ENCODE peak calls at places on chromosomes 2 and 18, in six cellular contexts. One of them, this sample, is unnamed.
A peak's percentile ranks its signal among the peaks of the same experiment; 100 is the strongest.

GRCh38 chr2:109126501-109126860 is 2.5 kb upstream of the SH3RF3 start:
- DNase-seq in breast epithelium: no peak
- DNase-seq in tibial artery: no peak
- DNase-seq in mammary epithelial cell: peak; percentile 72
- DNase-seq in ovary: no peak
- DNase-seq in right lobe of liver: no peak
- DNase-seq in this sample: no peak

GRCh38 chr2:96100893-96101304 is 15.5 kb downstream of the ADRA2B start:
- DNase-seq in breast epithelium: no peak
- DNase-seq in mammary epithelial cell: no peak
- DNase-seq in tibial artery: peak; percentile 20
- DNase-seq in right lobe of liver: no peak
- DNase-seq in ovary: peak; percentile 28
- DNase-seq in this sample: no peak

GRCh38 chr18:8507361-8507760 is 101.9 kb upstream of the RAB12 start:
- DNase-seq in mammary epithelial cell: no peak
- DNase-seq in breast epithelium: no peak
- DNase-seq in tibial artery: no peak
- DNase-seq in ovary: no peak
- DNase-seq in right lobe of liver: no peak
- DNase-seq in this sample: no peak

GRCh38 chr2:207881902-207882301 is 112.2 kb upstream of the FZD5 start:
- DNase-seq in mammary epithelial cell: no peak
- DNase-seq in ovary: no peak
- DNase-seq in breast epithelium: no peak
- DNase-seq in right lobe of liver: no peak
- DNase-seq in tibial artery: no peak
- DNase-seq in this sample: no peak

GRCh38 chr2:64442801-64443429 is 11.0 kb upstream of the LGALSL start:
- DNase-seq in right lobe of liver: no peak
- DNase-seq in breast epithelium: no peak
- DNase-seq in ovary: no peak
- DNase-seq in mammary epithelial cell: no peak
- DNase-seq in tibial artery: no peak
- DNase-seq in this sample: no peak

GRCh38 chr18:13716916-13717315 is 9.4 kb downstream of the FAM210A start:
- DNase-seq in mammary epithelial cell: no peak
- DNase-seq in tibial artery: no peak
- DNase-seq in breast epithelium: no peak
- DNase-seq in ovary: no peak
- DNase-seq in right lobe of liver: no peak
- DNase-seq in this sample: no peak

GRCh38 chr2:159922563-159922962 is 124.6 kb upstream of the CD302 start:
- DNase-seq in right lobe of liver: no peak
- DNase-seq in ovary: no peak
- DNase-seq in mammary epithelial cell: peak; percentile 53
- DNase-seq in tibial artery: no peak
- DNase-seq in breast epithelium: no peak
- DNase-seq in this sample: no peak

GRCh38 chr2:109558076-109558882 is 55.5 kb downstream of the SEPTIN10 start:
- DNase-seq in breast epithelium: peak; percentile 34
- DNase-seq in right lobe of liver: peak; percentile 60
- DNase-seq in tibial artery: no peak
- DNase-seq in mammary epithelial cell: peak; percentile 81
- DNase-seq in ovary: no peak
- DNase-seq in this sample: no peak

GRCh38 chr2:157587576-157587975 is 41.1 kb downstream of the ACVR1C start:
- DNase-seq in breast epithelium: no peak
- DNase-seq in ovary: no peak
- DNase-seq in tibial artery: no peak
- DNase-seq in mammary epithelial cell: no peak
- DNase-seq in right lobe of liver: no peak
- DNase-seq in this sample: no peak

GRCh38 chr2:174263989-174264388 is 15.7 kb upstream of the OLA1 start:
- DNase-seq in right lobe of liver: no peak
- DNase-seq in breast epithelium: no peak
- DNase-seq in ovary: no peak
- DNase-seq in mammary epithelial cell: peak; percentile 96
- DNase-seq in tibial artery: no peak
- DNase-seq in this sample: no peak

GRCh38 chr2:158997037-158997785 is 28.8 kb downstream of the TANC1 start:
- DNase-seq in mammary epithelial cell: no peak
- DNase-seq in tibial artery: no peak
- DNase-seq in ovary: no peak
- DNase-seq in breast epithelium: no peak
- DNase-seq in right lobe of liver: no peak
- DNase-seq in this sample: no peak

GRCh38 chr18:47594621-47595086 is 335.8 kb downstream of the SMAD2 start:
- DNase-seq in mammary epithelial cell: no peak
- DNase-seq in tibial artery: no peak
- DNase-seq in ovary: no peak
- DNase-seq in right lobe of liver: no peak
- DNase-seq in breast epithelium: no peak
- DNase-seq in this sample: no peak

GRCh38 chr18:51867767-51868166 is 472.2 kb upstream of the DCC start:
- DNase-seq in tibial artery: no peak
- DNase-seq in ovary: no peak
- DNase-seq in mammary epithelial cell: peak; percentile 4
- DNase-seq in breast epithelium: no peak
- DNase-seq in right lobe of liver: no peak
- DNase-seq in this sample: no peak

GRCh38 chr2:146324954-146325353 is 1519.9 kb upstream of the ACVR2A start:
- DNase-seq in breast epithelium: no peak
- DNase-seq in ovary: no peak
- DNase-seq in right lobe of liver: no peak
- DNase-seq in mammary epithelial cell: no peak
- DNase-seq in tibial artery: no peak
- DNase-seq in this sample: no peak

GRCh38 chr2:241048149-241048948 is 49.9 kb downstream of the SNED1 start:
- DNase-seq in right lobe of liver: no peak
- DNase-seq in ovary: no peak
- DNase-seq in mammary epithelial cell: no peak
- DNase-seq in breast epithelium: peak; percentile 13
- DNase-seq in tibial artery: no peak
- DNase-seq in this sample: peak; percentile 51

GRCh38 chr2:18117592-18117991 is 239.1 kb downstream of the KCNS3 start:
- DNase-seq in right lobe of liver: no peak
- DNase-seq in ovary: no peak
- DNase-seq in mammary epithelial cell: peak; percentile 43
- DNase-seq in breast epithelium: no peak
- DNase-seq in tibial artery: no peak
- DNase-seq in this sample: no peak

GRCh38 chr2:101823849-101824248 is 126.3 kb downstream of the MAP4K4 start:
- DNase-seq in tibial artery: no peak
- DNase-seq in ovary: no peak
- DNase-seq in breast epithelium: no peak
- DNase-seq in mammary epithelial cell: peak; percentile 78
- DNase-seq in right lobe of liver: no peak
- DNase-seq in this sample: no peak

GRCh38 chr2:101821828-101822458 is 124.4 kb downstream of the MAP4K4 start:
- DNase-seq in right lobe of liver: no peak
- DNase-seq in tibial artery: no peak
- DNase-seq in breast epithelium: no peak
- DNase-seq in ovary: no peak
- DNase-seq in mammary epithelial cell: no peak
- DNase-seq in this sample: no peak

GRCh38 chr2:101821059-101821805 is 123.7 kb downstream of the MAP4K4 start:
- DNase-seq in mammary epithelial cell: no peak
- DNase-seq in tibial artery: no peak
- DNase-seq in breast epithelium: no peak
- DNase-seq in right lobe of liver: no peak
- DNase-seq in ovary: no peak
- DNase-seq in this sample: no peak

GRCh38 chr2:101820519-101820918 is 123.0 kb downstream of the MAP4K4 start:
- DNase-seq in ovary: no peak
- DNase-seq in right lobe of liver: no peak
- DNase-seq in breast epithelium: no peak
- DNase-seq in mammary epithelial cell: peak; percentile 98
- DNase-seq in tibial artery: no peak
- DNase-seq in this sample: no peak

DNA sequence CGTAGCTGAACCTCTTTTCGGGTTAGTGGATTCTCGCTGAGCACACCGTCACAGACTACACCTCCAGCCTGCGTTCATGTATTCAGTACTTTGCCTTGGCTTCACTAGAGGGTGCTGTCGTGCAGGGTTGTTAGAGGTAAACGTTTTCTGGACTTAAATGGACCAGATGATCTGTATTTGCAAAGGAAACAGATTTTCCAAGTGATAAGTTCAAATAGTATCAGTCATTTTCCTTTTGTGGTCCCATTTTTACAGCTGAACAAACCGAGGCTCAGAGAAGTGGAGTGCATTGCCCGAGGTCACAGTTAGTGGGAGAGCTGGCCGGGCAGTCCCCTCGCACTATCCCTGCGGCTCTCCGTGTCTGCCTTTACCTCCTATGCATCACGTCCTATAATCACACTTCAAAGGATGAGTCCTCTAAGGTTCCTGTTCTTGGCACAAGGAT is 125.9 kb downstream of the MAP4K4 start:
- DNase-seq in right lobe of liver: peak; percentile 77
- DNase-seq in breast epithelium: peak; percentile 57
- DNase-seq in ovary: no peak
- DNase-seq in tibial artery: no peak
- DNase-seq in mammary epithelial cell: peak; percentile 75
- DNase-seq in this sample: peak; percentile 60
- H3K4me1 ChIP-seq in right lobe of liver: peaks cover 14% of the 10 kb centered on the region
- H3K4me1 ChIP-seq in breast epithelium: peaks cover 5% of the 10 kb centered on the region
- H3K4me1 ChIP-seq in ovary: peaks cover 10% of the 10 kb centered on the region
- H3K4me1 ChIP-seq in tibial artery: peaks cover 19% of the 10 kb centered on the region
- H3K4me1 ChIP-seq in mammary epithelial cell: peaks cover 81% of the 10 kb centered on the region
- H3K4me1 ChIP-seq in this sample: peaks cover 82% of the 10 kb centered on the region

DNA sequence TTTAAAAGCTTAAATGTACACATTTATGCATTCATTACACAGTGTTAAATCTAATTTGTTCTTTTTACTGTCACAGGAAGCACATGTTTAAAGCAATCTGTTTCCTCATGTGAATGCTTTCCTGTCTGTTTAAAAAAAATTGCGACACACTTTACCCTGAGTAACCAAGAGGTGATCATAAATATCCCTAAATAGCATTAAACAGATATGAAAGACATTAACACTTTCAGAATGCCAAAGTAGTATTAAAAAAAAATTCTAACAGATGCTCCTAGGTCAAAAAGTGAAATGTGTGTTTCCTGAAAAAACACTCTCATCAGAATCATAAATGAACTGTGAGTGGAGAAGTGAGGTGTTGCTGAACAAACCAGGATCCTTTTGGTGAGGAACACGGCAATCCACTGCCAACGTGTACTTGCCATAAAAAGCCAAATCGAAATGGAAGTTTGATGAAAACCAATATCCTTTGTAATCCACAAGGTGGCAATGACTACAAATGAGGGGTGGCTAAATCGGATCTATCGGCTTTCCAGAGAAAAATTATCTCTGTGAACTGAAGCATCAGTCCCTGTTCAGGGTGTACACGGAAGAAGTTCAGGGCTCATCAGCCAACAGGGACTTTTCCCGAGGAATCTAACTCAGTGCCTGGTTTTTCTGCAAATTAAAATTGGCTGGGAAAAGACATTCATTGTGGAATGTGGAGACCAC is 248.9 kb downstream of the TCF4 start:
- DNase-seq in right lobe of liver: no peak
- DNase-seq in tibial artery: no peak
- DNase-seq in mammary epithelial cell: no peak
- DNase-seq in breast epithelium: no peak
- DNase-seq in ovary: no peak
- DNase-seq in this sample: no peak
- TF ChIP-seq CTCF in right lobe of liver: no peak
- TF ChIP-seq CTCF in tibial artery: no peak
- TF ChIP-seq CTCF in mammary epithelial cell: no peak
- TF ChIP-seq CTCF in breast epithelium: no peak
- TF ChIP-seq CTCF in ovary: no peak
- TF ChIP-seq CTCF in this sample: no peak

GRCh38 chr2:5190023-5190422 is 502.2 kb upstream of the SOX11 start:
- DNase-seq in ovary: no peak
- DNase-seq in tibial artery: no peak
- DNase-seq in breast epithelium: no peak
- DNase-seq in mammary epithelial cell: no peak
- DNase-seq in right lobe of liver: no peak
- DNase-seq in this sample: no peak

GRCh38 chr2:5183031-5183430 is 509.2 kb upstream of the SOX11 start:
- DNase-seq in mammary epithelial cell: no peak
- DNase-seq in tibial artery: no peak
- DNase-seq in right lobe of liver: no peak
- DNase-seq in breast epithelium: no peak
- DNase-seq in ovary: no peak
- DNase-seq in this sample: no peak

GRCh38 chr2:5188636-5189035 is 503.5 kb upstream of the SOX11 start:
- DNase-seq in breast epithelium: no peak
- DNase-seq in tibial artery: no peak
- DNase-seq in ovary: no peak
- DNase-seq in mammary epithelial cell: peak; percentile 8
- DNase-seq in right lobe of liver: no peak
- DNase-seq in this sample: no peak

DNA sequence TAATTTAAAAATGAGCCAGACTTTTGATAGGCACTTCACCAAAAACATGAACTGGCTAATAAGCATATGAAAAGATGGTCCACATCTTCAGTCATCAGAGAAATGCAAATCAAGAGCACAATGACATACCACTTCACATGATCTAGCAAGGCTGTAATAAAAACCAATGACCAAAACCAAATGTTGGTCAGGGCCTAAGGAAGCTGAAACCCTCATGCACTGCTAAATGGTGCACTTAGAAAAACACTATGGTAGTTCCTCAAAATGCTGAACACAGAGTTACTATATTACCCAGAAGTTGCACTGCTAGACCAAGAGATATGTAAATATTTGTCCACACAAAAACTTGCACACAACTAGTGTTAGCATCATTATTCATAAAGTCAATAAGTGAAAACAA is 504.9 kb upstream of the SOX11 start:
- DNase-seq in ovary: no peak
- DNase-seq in breast epithelium: no peak
- DNase-seq in tibial artery: no peak
- DNase-seq in mammary epithelial cell: no peak
- DNase-seq in right lobe of liver: no peak
- DNase-seq in this sample: no peak
- H3K9me3 ChIP-seq in ovary: no peaks in the 10 kb centered on the region
- H3K9me3 ChIP-seq in breast epithelium: no peaks in the 10 kb centered on the region
- H3K9me3 ChIP-seq in tibial artery: no peaks in the 10 kb centered on the region
- H3K9me3 ChIP-seq in mammary epithelial cell: no peaks in the 10 kb centered on the region
- H3K9me3 ChIP-seq in right lobe of liver: no peaks in the 10 kb centered on the region
- H3K9me3 ChIP-seq in this sample: no peaks in the 10 kb centered on the region

GRCh38 chr18:58298251-58299134 is 254.5 kb downstream of the NEDD4L start:
- DNase-seq in mammary epithelial cell: no peak
- DNase-seq in tibial artery: no peak
- DNase-seq in ovary: no peak
- DNase-seq in breast epithelium: no peak
- DNase-seq in right lobe of liver: no peak
- DNase-seq in this sample: no peak

GRCh38 chr18:58299936-58300335 is 255.9 kb downstream of the NEDD4L start:
- DNase-seq in breast epithelium: no peak
- DNase-seq in right lobe of liver: no peak
- DNase-seq in mammary epithelial cell: no peak
- DNase-seq in tibial artery: no peak
- DNase-seq in ovary: no peak
- DNase-seq in this sample: no peak

GRCh38 chr18:58300867-58301266 is 256.8 kb downstream of the NEDD4L start:
- DNase-seq in right lobe of liver: no peak
- DNase-seq in tibial artery: no peak
- DNase-seq in breast epithelium: no peak
- DNase-seq in ovary: no peak
- DNase-seq in mammary epithelial cell: no peak
- DNase-seq in this sample: no peak

GRCh38 chr18:58297198-58297597 is 253.2 kb downstream of the NEDD4L start:
- DNase-seq in right lobe of liver: no peak
- DNase-seq in ovary: no peak
- DNase-seq in breast epithelium: no peak
- DNase-seq in mammary epithelial cell: peak; percentile 85
- DNase-seq in tibial artery: no peak
- DNase-seq in this sample: no peak

GRCh38 chr18:58299135-58299473 is 255.1 kb downstream of the NEDD4L start:
- DNase-seq in right lobe of liver: no peak
- DNase-seq in tibial artery: no peak
- DNase-seq in breast epithelium: no peak
- DNase-seq in ovary: no peak
- DNase-seq in mammary epithelial cell: no peak
- DNase-seq in this sample: no peak
- H3K4me1 ChIP-seq in right lobe of liver: no peaks in the 10 kb centered on the region
- H3K4me1 ChIP-seq in tibial artery: no peaks in the 10 kb centered on the region
- H3K4me1 ChIP-seq in breast epithelium: no peaks in the 10 kb centered on the region
- H3K4me1 ChIP-seq in ovary: no peaks in the 10 kb centered on the region
- H3K4me1 ChIP-seq in mammary epithelial cell: peaks cover 23% of the 10 kb centered on the region
- H3K4me1 ChIP-seq in this sample: no peaks in the 10 kb centered on the region